ENCODE peak calls at places on chromosomes 16 and 17, in five cellular contexts. F is mucosa of descending colon, P is heart right ventricle, Z is cardiac fibroblast, U is thoracic aorta. D is an unnamed sample.

GRCh38 chr16:29809031-29809747 is 2.8 kb upstream of the PRRT2 start:
- DNase-seq in P (no peak), Z (no peak), F (no peak), U (no peak), D (no peak)

GRCh38 chr17:76193616-76194015 is 46.7 kb downstream of the RNF157 start:
- DNase-seq in F (no peak), P (no peak), Z (no peak), U (no peak), D (no peak)

GRCh38 chr17:80892019-80892855 is 99.4 kb upstream of the CHMP6 start:
- DNase-seq in U (peak; percentile 70), P (peak; percentile 70), F (peak; percentile 66), Z (peak; percentile 99), D (peak; percentile 92)

GRCh38 chr17:48051278-48051677 is 3.1 kb downstream of the NFE2L1 start:
- DNase-seq in P (peak; percentile 32), F (no peak), Z (no peak), U (no peak), D (no peak)

GRCh38 chr17:48259710-48260291 is 152.2 kb downstream of the SNX11 start:
- DNase-seq in F (peak; percentile 43), Z (peak; percentile 51), P (no peak), U (no peak), D (peak; percentile 58)

GRCh38 chr17:76688165-76688622 is 22.6 kb downstream of the MXRA7 start:
- DNase-seq in F (no peak), Z (no peak), P (peak; percentile 64), U (no peak), D (no peak)

GRCh38 chr16:52812945-52813556 is 239.6 kb downstream of the CHD9NB start:
- DNase-seq in Z (peak; percentile 75), F (no peak), P (no peak), U (no peak), D (peak; percentile 5)

GRCh38 chr16:22948058-22948602 is 134.2 kb downstream of the HS3ST2 start:
- DNase-seq in Z (no peak), U (no peak), F (no peak), P (peak; percentile 14), D (peak; percentile 1)

GRCh38 chr17:77834170-77835115 is 124.1 kb upstream of the TNRC6C start:
- DNase-seq in Z (peak; percentile 83), U (peak; percentile 65), P (peak; percentile 68), F (peak; percentile 39), D (peak; percentile 80)

GRCh38 chr16:102060-102855 is 24.2 kb downstream of the MPG start:
- DNase-seq in F (no peak), P (peak; percentile 74), Z (peak; percentile 77), U (no peak), D (peak; percentile 69)

GRCh38 chr16:49712106-49712505 is 143.8 kb downstream of the ZNF423 start:
- DNase-seq in Z (no peak), F (no peak), U (no peak), P (no peak), D (no peak)

GRCh38 chr17:76405607-76405966 is 21.2 kb downstream of the SPHK1 start:
- DNase-seq in P (peak; percentile 8), F (no peak), U (no peak), Z (no peak), D (no peak)

GRCh38 chr17:77724876-77725615 is 233.5 kb upstream of the TNRC6C start:
- DNase-seq in P (no peak), F (peak; percentile 35), U (no peak), Z (no peak), D (no peak)

GRCh38 chr16:66750279-66751134 is 902 bp downstream of the DYNC1LI2 start:
- DNase-seq in P (no peak), F (no peak), Z (peak; percentile 13), U (no peak), D (no peak)

GRCh38 chr17:68318103-68318991 is 27.1 kb downstream of the ARSG start:
- DNase-seq in P (no peak), U (no peak), Z (peak; percentile 94), F (no peak), D (peak; percentile 48)

GRCh38 chr17:33929181-33929724 is 325.8 kb upstream of the CCL2 start:
- DNase-seq in F (no peak), U (no peak), P (no peak), Z (no peak), D (no peak)

GRCh38 chr17:50290074-50290702 is 15.9 kb downstream of the TMEM92 start:
- DNase-seq in F (peak; percentile 62), P (peak; percentile 46), Z (peak; percentile 99), U (peak; percentile 78), D (peak; percentile 99)

GRCh38 chr17:49218941-49219913 is 8.7 kb downstream of the ABI3 start:
- DNase-seq in Z (no peak), F (peak; percentile 51), U (no peak), P (peak; percentile 43), D (no peak)

DNA sequence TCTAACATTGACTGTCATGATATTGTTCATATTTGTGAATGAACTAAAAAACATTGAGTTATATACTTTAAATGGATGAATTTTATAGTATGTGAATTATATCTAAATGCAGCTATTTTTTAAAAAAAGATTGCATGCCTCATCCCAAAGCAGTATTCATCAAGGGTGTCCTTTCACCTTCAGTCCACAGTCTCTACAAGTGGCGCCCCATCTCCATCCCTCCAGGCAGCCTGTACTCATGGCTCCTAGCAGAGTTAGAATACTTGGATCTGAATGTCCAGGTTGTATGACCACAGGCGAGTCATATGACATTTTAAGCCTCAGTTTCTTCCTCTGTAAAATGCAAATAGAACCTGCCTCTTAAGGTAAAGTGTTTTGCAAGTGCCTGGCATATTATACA is 69.8 kb downstream of the TMEM100 start:
- DNase-seq in U (no peak), P (no peak), Z (no peak), F (no peak), D (no peak)
- TF ChIP-seq CTCF in U (no peak), P (no peak), Z (no peak), F (no peak), D (no peak)

DNA sequence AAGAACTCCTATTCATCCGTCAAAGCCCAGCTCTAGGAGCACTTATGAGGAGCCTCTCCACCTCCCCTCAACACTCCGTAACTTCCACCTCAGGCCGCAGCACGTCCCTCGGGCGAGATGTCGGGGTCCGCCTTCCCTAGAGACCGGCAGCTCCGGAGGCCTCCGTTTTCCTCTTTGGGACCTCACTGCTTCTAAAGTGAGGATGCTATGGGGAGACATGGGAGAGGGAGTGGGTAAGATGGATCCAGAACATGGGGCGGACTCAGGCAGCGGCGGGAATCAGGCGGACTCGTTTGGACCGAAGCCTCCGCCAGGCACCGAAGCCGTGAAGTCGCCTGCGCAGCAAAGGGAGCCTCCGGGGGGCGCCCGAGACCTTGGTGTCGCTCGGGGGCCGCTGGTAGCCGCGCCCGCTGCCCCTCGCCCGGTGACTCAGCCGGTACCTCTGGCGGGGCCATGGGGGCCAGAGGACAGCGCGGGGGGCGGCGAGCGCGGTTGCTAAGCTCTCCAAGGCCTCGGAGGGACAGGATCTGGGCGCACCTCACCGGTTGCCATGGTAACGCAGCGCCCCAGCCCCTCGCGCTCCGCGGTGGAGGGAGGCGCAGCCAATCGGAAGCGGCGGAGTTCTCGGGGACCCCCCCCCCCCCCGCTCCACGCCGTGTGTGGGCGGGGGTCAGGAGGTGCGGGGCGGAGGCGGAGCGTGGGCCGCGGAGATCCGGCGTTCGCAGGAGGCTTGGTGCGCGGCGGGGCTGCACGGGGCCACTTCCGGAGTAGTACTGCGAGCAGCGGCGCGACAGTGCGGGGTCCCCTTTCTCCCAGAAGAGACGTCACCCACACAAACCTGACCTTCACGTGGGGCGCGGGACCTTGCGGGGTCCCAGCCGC is 1.3 kb upstream of the HIC1 start:
- DNase-seq in U (no peak), F (peak; percentile 80), P (peak; percentile 80), Z (peak; percentile 74), D (peak; percentile 64)
- H3K4me3 ChIP-seq in U (peak overlapping the region; percentile 82), F (no peak overlapping the region), P (peak overlapping the region; percentile 50), Z (peak overlapping the region; percentile 69), D (peak overlapping the region; percentile 60)

GRCh38 chr16:68629315-68629900 is 15.7 kb upstream of the CDH3 start:
- DNase-seq in P (no peak), F (no peak), Z (no peak), U (no peak), D (no peak)
- TF ChIP-seq CTCF in P (no peak), F (no peak), Z (no peak), U (no peak), D (no peak)

GRCh38 chr17:39706921-39707337 is 7.1 kb downstream of the ERBB2 start:
- DNase-seq in U (no peak), Z (no peak), F (peak; percentile 70), P (no peak), D (no peak)
- H3K4me3 ChIP-seq in U (no peak overlapping the region), Z (no peak overlapping the region), F (no peak overlapping the region), P (no peak overlapping the region), D (no peak overlapping the region)

GRCh38 chr16:6335072-6335471 is 997.6 kb upstream of the RBFOX1 start:
- DNase-seq in F (peak; percentile 9), P (no peak), U (no peak), Z (peak; percentile 10), D (no peak)
- TF ChIP-seq CTCF in F (no peak), P (no peak), U (peak; percentile 15), Z (peak; percentile 59), D (peak; percentile 63)

GRCh38 chr16:82034981-82035612 is at the start of gene HSD17B2:
- DNase-seq in Z (peak; percentile 4), P (no peak), U (no peak), F (peak; percentile 82), D (no peak)
- H3K4me3 ChIP-seq in Z (no peak within 1 kb of the TSS), P (no peak within 1 kb of the TSS), U (no peak within 1 kb of the TSS), F (peak within 1 kb of the TSS; percentile 18), D (no peak within 1 kb of the TSS)

DNA sequence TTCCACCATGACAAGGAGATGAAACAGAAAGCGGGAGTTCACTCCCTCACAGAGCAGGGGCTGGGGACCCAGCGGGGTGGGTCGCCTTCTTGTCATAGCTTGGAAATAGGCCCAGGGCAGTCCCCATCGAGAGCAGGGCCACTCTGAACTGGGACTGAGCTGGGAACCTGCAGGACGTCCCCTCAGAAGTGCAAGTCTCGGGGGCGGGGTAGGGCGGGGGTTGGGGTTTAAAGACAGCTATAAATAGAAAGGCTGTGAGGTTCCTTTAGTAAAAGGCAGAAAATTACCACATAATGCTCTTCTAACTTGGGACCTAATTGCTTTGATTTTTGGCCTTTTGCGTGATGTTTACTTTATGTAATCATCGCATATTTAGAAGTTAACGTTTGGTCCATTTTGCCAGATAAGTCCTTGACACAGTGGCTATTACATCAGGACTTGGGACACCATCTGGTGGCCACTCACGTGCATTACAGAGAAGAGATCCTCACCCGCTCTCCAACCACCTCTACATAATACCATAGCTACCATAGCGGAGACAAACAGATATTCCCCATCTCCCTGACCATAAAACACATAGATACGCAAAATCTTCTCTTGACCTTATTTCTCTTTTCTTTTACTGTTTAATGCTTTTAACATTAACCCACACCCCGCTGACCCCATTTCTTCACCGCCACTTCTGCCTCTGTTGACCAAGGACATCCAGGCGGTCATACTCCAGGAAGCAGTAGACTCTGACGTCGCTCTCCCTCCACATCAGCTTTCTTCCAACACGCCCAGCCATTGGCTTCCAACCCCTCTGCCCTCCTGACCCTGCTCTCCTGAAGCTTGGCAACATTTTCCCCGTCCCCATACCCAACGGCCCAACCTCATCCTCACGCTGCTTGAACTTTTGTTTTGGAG is 27.5 kb upstream of the PIK3R6 start:
- DNase-seq in P (no peak), F (peak; percentile 73), U (no peak), Z (peak; percentile 81), D (peak; percentile 76)
- TF ChIP-seq CTCF in P (peak; percentile 79), F (peak; percentile 52), U (peak; percentile 77), Z (peak; percentile 82), D (peak; percentile 85)

GRCh38 chr16:1299012-1299867 is 10.2 kb upstream of the UBE2I start:
- DNase-seq in Z (no peak), P (no peak), U (no peak), F (no peak), D (no peak)
- H3K4me3 ChIP-seq in Z (no peak overlapping the region), P (no peak overlapping the region), U (no peak overlapping the region), F (no peak overlapping the region), D (no peak overlapping the region)

D was measured in fibroblast of the aortic adventitia.